ENCODE peak calls at places on chromosomes 4 and X, in six cellular contexts. C, I, A, O, M and F are unnamed samples.
A peak's percentile ranks its signal among the peaks of the same experiment; 100 is the strongest.

GRCh38 chr4:134202557-134202956 is 968 bp upstream of the PABPC4L start:
- DNase-seq in I (no peak), M (peak; percentile 45), A (no peak), C (no peak), O (no peak), F (no peak)

GRCh38 chr4:52894408-52894807 is 32.3 kb downstream of the RASL11B start:
- DNase-seq in M (no peak), O (no peak), A (no peak), C (no peak), I (no peak), F (no peak)

GRCh38 chrX:80335062-80335830 is 85.0 kb upstream of the TENT5D start:
- DNase-seq in M (no peak), O (no peak), I (no peak), A (no peak), C (no peak), F (no peak)

GRCh38 chrX:75655627-75656026 is 129.4 kb downstream of the MAGEE2 start:
- DNase-seq in C (no peak), O (no peak), M (no peak), I (no peak), A (no peak), F (no peak)

GRCh38 chr4:74098628-74098995 is 383 bp downstream of the CXCL2 start:
- DNase-seq in M (peak; percentile 31), I (no peak), C (no peak), A (no peak), O (no peak), F (no peak)

GRCh38 chr4:150306719-150307118 is 228.5 kb downstream of the DCLK2 start:
- DNase-seq in C (no peak), O (no peak), A (no peak), M (no peak), I (no peak), F (no peak)

GRCh38 chr4:92969650-92970370 is 666.0 kb downstream of the GRID2 start:
- DNase-seq in O (peak; percentile 92), A (no peak), C (peak; percentile 11), M (peak; percentile 62), I (no peak), F (peak; percentile 48)

GRCh38 chr4:91284480-91284879 is 1019.3 kb upstream of the GRID2 start:
- DNase-seq in A (no peak), I (no peak), O (no peak), M (no peak), C (no peak), F (no peak)

GRCh38 chr4:140260227-140260626 is 106.2 kb upstream of the MAML3 start:
- DNase-seq in I (no peak), O (peak; percentile 71), M (peak; percentile 94), C (no peak), A (no peak), F (peak; percentile 73)

GRCh38 chrX:71938371-71938770 is 27.7 kb downstream of the NHSL2 start:
- DNase-seq in A (no peak), I (no peak), M (peak; percentile 8), C (no peak), O (no peak), F (no peak)

GRCh38 chr4:3762753-3763511 is 3.3 kb upstream of the ADRA2C start:
- DNase-seq in I (no peak), A (no peak), M (no peak), O (no peak), C (no peak), F (no peak)

GRCh38 chrX:93874554-93874953 is 200.5 kb downstream of the FAM133A start:
- DNase-seq in A (peak; percentile 27), I (no peak), O (no peak), M (peak; percentile 10), C (peak; percentile 39), F (no peak)

GRCh38 chr4:74056858-74057562 is 18.5 kb upstream of the CXCL3 start:
- DNase-seq in M (peak; percentile 88), O (no peak), C (no peak), I (no peak), A (no peak), F (peak; percentile 49)

GRCh38 chr4:136012250-136012649 is 1520.0 kb downstream of the PCDH18 start:
- DNase-seq in O (no peak), C (no peak), I (no peak), M (no peak), A (no peak), F (no peak)

GRCh38 chr4:108033348-108033747 is 43.7 kb downstream of the HADH start:
- DNase-seq in M (no peak), O (no peak), I (no peak), A (no peak), C (no peak), F (no peak)

GRCh38 chr4:1362046-1362445 is 15.0 kb downstream of the UVSSA start:
- DNase-seq in C (no peak), A (no peak), I (no peak), M (no peak), O (no peak), F (no peak)

GRCh38 chr4:98614081-98614480 is 44.3 kb downstream of the TSPAN5 start:
- DNase-seq in I (no peak), O (no peak), A (no peak), C (no peak), M (no peak), F (no peak)

GRCh38 chrX:14927391-14927790 is 54.2 kb downstream of the MOSPD2 start:
- DNase-seq in O (no peak), I (no peak), A (no peak), C (no peak), M (peak; percentile 52), F (no peak)

GRCh38 chr4:80081566-80081965 is 8.5 kb upstream of the ANTXR2 start:
- DNase-seq in I (no peak), M (no peak), A (no peak), C (no peak), O (no peak), F (no peak)

GRCh38 chrX:126580877-126581276 is 28.3 kb upstream of the DCAF12L1 start:
- DNase-seq in I (no peak), A (peak; percentile 4), M (no peak), O (no peak), C (no peak), F (no peak)

GRCh38 chr4:107579099-107579498 is 140.9 kb downstream of the PAPSS1 start:
- DNase-seq in O (no peak), C (peak; percentile 11), M (no peak), A (peak; percentile 36), I (no peak), F (no peak)

GRCh38 chr4:122121593-122121992 is 30.5 kb upstream of the BLTP1 start:
- DNase-seq in A (no peak), I (no peak), M (no peak), C (no peak), O (no peak), F (no peak)

GRCh38 chr4:101355767-101356702 is 8.7 kb upstream of the PPP3CA start:
- DNase-seq in C (peak; percentile 63), M (peak; percentile 93), I (no peak), A (no peak), O (peak; percentile 86), F (no peak)

GRCh38 chrX:154539077-154539476 is 7.6 kb downstream of the G6PD start:
- DNase-seq in M (no peak), C (no peak), O (no peak), I (no peak), A (no peak), F (no peak)

GRCh38 chr4:12880844-12881243 is 603.3 kb downstream of the RAB28 start:
- DNase-seq in M (no peak), A (no peak), C (no peak), I (no peak), O (no peak), F (no peak)